ENCODE peak calls at places on chromosomes 2 and 18, in five cellular contexts. W is HT1080, J is COLO829, P is G401, H is amniotic stem cell. Q is an unnamed sample.

GRCh38 chr2:54598347-54599325 is 124.8 kb upstream of the EML6 start:
- DNase-seq in W (no peak), J (no peak), P (no peak), H (no peak), Q (no peak)

GRCh38 chr18:23982154-23983071 is 32.1 kb upstream of the TTC39C start:
- DNase-seq in W (peak), J (no peak), P (peak), H (peak), Q (peak)

GRCh38 chr18:5057348-5058012 is 139.6 kb downstream of the AKAIN1 start:
- DNase-seq in W (peak), J (peak), P (peak), H (no peak), Q (peak)

GRCh38 chr2:170276926-170277571 is 99.1 kb downstream of the MYO3B start:
- DNase-seq in W (no peak), J (no peak), P (no peak), H (no peak), Q (no peak)

GRCh38 chr18:61651145-61651879 is 241.5 kb downstream of the RNF152 start:
- DNase-seq in W (no peak), J (no peak), P (peak), H (no peak), Q (no peak)

GRCh38 chr2:35314049-35314448 is 1041.5 kb upstream of the CRIM1 start:
- DNase-seq in W (no peak), J (no peak), P (no peak), H (no peak), Q (no peak)

GRCh38 chr2:31129835-31130561 is 8.2 kb downstream of the GALNT14 start:
- DNase-seq in W (no peak), J (no peak), P (no peak), H (no peak), Q (no peak)

GRCh38 chr2:233979748-233980147 is 62.6 kb downstream of the TRPM8 start:
- DNase-seq in W (no peak), J (no peak), P (no peak), H (no peak), Q (no peak)

GRCh38 chr2:152330235-152330866 is 4.6 kb upstream of the FMNL2 start:
- DNase-seq in W (peak), J (no peak), P (no peak), H (no peak), Q (no peak)

GRCh38 chr2:47079515-47080412 is 75.3 kb downstream of the STPG4 start:
- DNase-seq in W (no peak), J (no peak), P (no peak), H (no peak), Q (peak)

GRCh38 chr18:41655074-41655473 is 300.0 kb upstream of the PIK3C3 start:
- DNase-seq in W (no peak), J (no peak), P (no peak), H (no peak), Q (no peak)

GRCh38 chr2:122805346-122805745 is 1049.9 kb downstream of the TSN start:
- DNase-seq in W (peak), J (no peak), P (no peak), H (no peak), Q (no peak)

GRCh38 chr18:22106536-22107292 is 62.7 kb upstream of the GATA6 start:
- DNase-seq in W (peak), J (no peak), P (no peak), H (no peak), Q (no peak)

GRCh38 chr2:50751255-50752069 is 280.5 kb downstream of the NRXN1 start:
- DNase-seq in W (peak), J (no peak), P (peak), H (no peak), Q (no peak)

GRCh38 chr2:196592912-196593881 is 46.3 kb upstream of the CCDC150 start:
- DNase-seq in W (peak), J (no peak), P (peak), H (no peak), Q (no peak)

GRCh38 chr2:100254646-100255210 is 67.6 kb downstream of the LONRF2 start:
- DNase-seq in W (no peak), J (no peak), P (no peak), H (no peak), Q (no peak)

GRCh38 chr2:38835015-38835601 is 40.6 kb downstream of the DHX57 start:
- DNase-seq in W (peak), J (no peak), P (peak), H (peak), Q (no peak)

GRCh38 chr18:55634545-55634944 is 46.6 kb upstream of the TCF4 start:
- DNase-seq in W (peak), J (no peak), P (no peak), H (no peak), Q (no peak)

GRCh38 chr18:212780-213179 is 54.4 kb downstream of the USP14 start:
- DNase-seq in W (no peak), J (no peak), P (no peak), H (no peak), Q (no peak)

GRCh38 chr2:19124135-19124534 is 234.3 kb downstream of the OSR1 start:
- DNase-seq in W (peak), J (no peak), P (no peak), H (peak), Q (no peak)

GRCh38 chr2:15158117-15158516 is 403.0 kb downstream of the NBAS start:
- DNase-seq in W (no peak), J (no peak), P (peak), H (no peak), Q (no peak)

GRCh38 chr2:48510329-48510728 is 19.6 kb upstream of the STON1 start:
- DNase-seq in W (no peak), J (no peak), P (no peak), H (no peak), Q (no peak)

GRCh38 chr2:168348076-168348475 is 100.7 kb upstream of the STK39 start:
- DNase-seq in W (peak), J (peak), P (peak), H (no peak), Q (peak)

GRCh38 chr2:228709788-228710371 is 528.4 kb upstream of the SPHKAP start:
- DNase-seq in W (no peak), J (no peak), P (no peak), H (no peak), Q (no peak)

GRCh38 chr2:106521016-106521415 is 33.9 kb downstream of the CD8B2 start:
- DNase-seq in W (no peak), J (no peak), P (no peak), H (no peak), Q (no peak)

GRCh38 chr18:25298853-25299274 is 53.1 kb downstream of the ZNF521 start:
- DNase-seq in W (peak), J (no peak), P (no peak), H (peak), Q (no peak)

GRCh38 chr2:105158002-105158401 is 83.5 kb upstream of the GPR45 start:
- DNase-seq in W (no peak), J (no peak), P (no peak), H (no peak), Q (no peak)

GRCh38 chr2:102553601-102554000 is 65.8 kb upstream of the SLC9A2 start:
- DNase-seq in W (peak), J (no peak), P (no peak), H (no peak), Q (no peak)

GRCh38 chr2:14673351-14673875 is 40.9 kb downstream of the LRATD1 start:
- DNase-seq in W (peak), J (no peak), P (no peak), H (no peak), Q (no peak)

GRCh38 chr2:64797881-64798590 is 144.3 kb upstream of the SERTAD2 start:
- DNase-seq in W (peak), J (no peak), P (no peak), H (no peak), Q (no peak)

GRCh38 chr2:73031725-73032701 is 39.5 kb downstream of the SFXN5 start:
- DNase-seq in W (no peak), J (no peak), P (no peak), H (no peak), Q (peak)

GRCh38 chr2:190572251-190572650 is 37.7 kb upstream of the NEMP2 start:
- DNase-seq in W (no peak), J (no peak), P (no peak), H (no peak), Q (no peak)